ENCODE peak calls at places on chromosomes 4 and X, in four cellular contexts. One of them, this sample, is unnamed.

GRCh38 chr4:146932111-146932510 is 13.6 kb downstream of the TTC29 start:
- DNase-seq in ovary: no peak
- DNase-seq in epithelial cell of esophagus: no peak
- DNase-seq in pancreas: no peak
- DNase-seq in this sample: no peak

GRCh38 chrX:114599903-114600302 is 16.0 kb downstream of the HTR2C start:
- DNase-seq in ovary: no peak
- DNase-seq in epithelial cell of esophagus: no peak
- DNase-seq in pancreas: no peak
- DNase-seq in this sample: no peak

GRCh38 chrX:47181301-47181700 is 12.3 kb upstream of the UBA1 start:
- DNase-seq in ovary: no peak
- DNase-seq in epithelial cell of esophagus: no peak
- DNase-seq in pancreas: no peak
- DNase-seq in this sample: no peak

GRCh38 chrX:71616672-71617529 is 1.4 kb downstream of the CXCR3 start:
- DNase-seq in ovary: no peak
- DNase-seq in epithelial cell of esophagus: no peak
- DNase-seq in pancreas: no peak
- DNase-seq in this sample: no peak

GRCh38 chrX:12447448-12448154 is 309.3 kb downstream of the FRMPD4 start:
- DNase-seq in ovary: no peak
- DNase-seq in epithelial cell of esophagus: peak; percentile 88
- DNase-seq in pancreas: no peak
- DNase-seq in this sample: no peak

GRCh38 chrX:7170903-7171302 is 22.9 kb upstream of the PUDP start:
- DNase-seq in ovary: no peak
- DNase-seq in epithelial cell of esophagus: peak; percentile 10
- DNase-seq in pancreas: no peak
- DNase-seq in this sample: no peak

GRCh38 chr4:155543126-155543765 is 123.4 kb upstream of the GUCY1A1 start:
- DNase-seq in ovary: no peak
- DNase-seq in epithelial cell of esophagus: peak; percentile 64
- DNase-seq in pancreas: no peak
- DNase-seq in this sample: no peak

GRCh38 chr4:136863756-136864155 is 668.5 kb downstream of the PCDH18 start:
- DNase-seq in ovary: no peak
- DNase-seq in epithelial cell of esophagus: no peak
- DNase-seq in pancreas: no peak
- DNase-seq in this sample: no peak

GRCh38 chrX:130097507-130098201 is 12.6 kb downstream of the ELF4 start:
- DNase-seq in ovary: no peak
- DNase-seq in epithelial cell of esophagus: no peak
- DNase-seq in pancreas: no peak
- DNase-seq in this sample: no peak

GRCh38 chr4:3660086-3660927 is 105.9 kb upstream of the ADRA2C start:
- DNase-seq in ovary: peak; percentile 57
- DNase-seq in epithelial cell of esophagus: no peak
- DNase-seq in pancreas: peak; percentile 73
- DNase-seq in this sample: no peak

GRCh38 chr4:78689700-78690318 is 86.3 kb upstream of the BMP2K start:
- DNase-seq in ovary: no peak
- DNase-seq in epithelial cell of esophagus: peak; percentile 27
- DNase-seq in pancreas: no peak
- DNase-seq in this sample: no peak

GRCh38 chr4:53885668-53886067 is 178.7 kb downstream of the CHIC2 start:
- DNase-seq in ovary: no peak
- DNase-seq in epithelial cell of esophagus: no peak
- DNase-seq in pancreas: no peak
- DNase-seq in this sample: peak; percentile 77

GRCh38 chr4:6662591-6662990 is 22.1 kb downstream of the MRFAP1 start:
- DNase-seq in ovary: no peak
- DNase-seq in epithelial cell of esophagus: no peak
- DNase-seq in pancreas: no peak
- DNase-seq in this sample: no peak
- H3K4me3 ChIP-seq in ovary: no peak overlapping the region
- H3K4me3 ChIP-seq in epithelial cell of esophagus: no peak overlapping the region
- H3K4me3 ChIP-seq in pancreas: no peak overlapping the region
- H3K4me3 ChIP-seq in this sample: no peak overlapping the region

DNA sequence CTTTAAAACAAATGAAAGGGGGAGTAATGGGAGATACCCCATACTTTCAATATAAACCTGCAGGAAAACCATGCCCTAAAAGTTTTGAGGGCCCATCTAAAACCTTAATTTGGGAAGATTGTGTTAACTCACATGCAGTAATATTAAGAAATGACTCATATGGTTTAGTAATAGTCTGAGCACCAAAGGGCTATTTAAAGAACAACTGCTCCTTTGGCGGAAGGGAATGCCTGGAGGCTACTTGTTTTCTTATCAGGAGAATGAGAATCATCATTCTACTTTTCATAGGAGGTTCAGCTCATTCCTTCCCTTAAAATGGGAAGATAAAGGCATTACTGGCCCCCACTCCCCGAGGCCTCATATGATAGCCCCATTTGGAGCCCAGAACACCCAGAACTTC is 47.6 kb downstream of the SPIN3 start:
- DNase-seq in ovary: no peak
- DNase-seq in epithelial cell of esophagus: peak; percentile 63
- DNase-seq in pancreas: no peak
- DNase-seq in this sample: no peak
- H3K4me3 ChIP-seq in ovary: no peak overlapping the region
- H3K4me3 ChIP-seq in epithelial cell of esophagus: no peak overlapping the region
- H3K4me3 ChIP-seq in pancreas: no peak overlapping the region
- H3K4me3 ChIP-seq in this sample: no peak overlapping the region

DNA sequence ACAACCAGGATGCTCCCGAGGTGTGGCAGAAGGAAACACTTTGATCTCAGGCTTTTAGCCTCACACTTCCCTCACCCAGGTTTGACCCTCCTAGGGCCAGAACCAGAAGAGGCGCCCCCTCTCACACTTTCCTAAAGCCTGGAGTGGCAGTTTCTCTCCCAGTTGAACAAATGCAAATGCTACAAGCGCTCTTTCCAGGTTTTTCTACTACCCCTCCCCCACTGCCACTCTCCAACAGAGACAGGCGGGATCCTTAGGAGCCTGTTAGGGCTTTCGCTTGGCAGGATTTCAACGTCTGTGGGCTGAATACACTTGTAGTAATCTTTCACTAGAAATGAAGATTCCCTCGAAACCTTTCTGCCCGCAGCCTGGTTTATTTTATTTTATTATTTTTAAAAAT is 2.4 kb downstream of the TSC22D3 start:
- DNase-seq in ovary: no peak
- DNase-seq in epithelial cell of esophagus: no peak
- DNase-seq in pancreas: no peak
- DNase-seq in this sample: no peak
- H3K4me3 ChIP-seq in ovary: no peak overlapping the region
- H3K4me3 ChIP-seq in epithelial cell of esophagus: peak overlapping the region; percentile 56
- H3K4me3 ChIP-seq in pancreas: peak overlapping the region; percentile 54
- H3K4me3 ChIP-seq in this sample: peak overlapping the region; percentile 56

DNA sequence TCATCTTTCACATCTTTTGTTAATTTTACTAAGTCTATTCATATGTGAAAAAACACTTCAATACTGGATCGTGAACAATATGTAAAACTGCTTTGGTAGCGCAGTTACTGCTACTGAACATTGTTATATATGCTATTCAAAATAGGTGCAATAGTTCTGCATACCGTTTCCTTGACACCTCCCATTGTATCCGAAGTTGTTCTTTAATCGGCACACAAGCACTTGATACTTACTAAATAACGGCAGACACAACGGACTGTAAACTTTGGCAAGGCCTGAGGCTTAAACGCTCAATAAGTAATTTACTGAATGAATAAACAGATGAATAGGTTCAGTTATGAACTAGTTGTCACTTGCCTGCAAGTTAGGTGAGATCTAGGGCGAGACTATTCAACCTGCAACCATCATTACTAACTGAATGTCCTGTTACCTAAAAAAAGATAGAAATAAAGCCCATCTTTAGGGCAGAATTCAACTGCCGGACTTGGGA is 620 bp downstream of the ANAPC10 start:
- DNase-seq in ovary: no peak
- DNase-seq in epithelial cell of esophagus: peak; percentile 60
- DNase-seq in pancreas: no peak
- DNase-seq in this sample: no peak
- H3K4me3 ChIP-seq in ovary: peak overlapping the region; percentile 92
- H3K4me3 ChIP-seq in epithelial cell of esophagus: peak overlapping the region; percentile 92
- H3K4me3 ChIP-seq in pancreas: peak overlapping the region; percentile 75
- H3K4me3 ChIP-seq in this sample: peak overlapping the region; percentile 73

This sample was measured in right atrium auricular region.